ENCODE peak calls at places on chromosomes 13 and 19, in four cellular contexts. Y, R, Z and U are unnamed samples.

GRCh38 chr13:30608364-30608763 is 9.4 kb upstream of the USPL1 start:
- ATAC-seq in Y (no peak), R (no peak), Z (no peak), U (no peak)

GRCh38 chr13:114261328-114261965 is 20.0 kb upstream of the UPF3A start:
- ATAC-seq in Y (no peak), R (no peak), Z (no peak), U (no peak)

GRCh38 chr13:98983182-98983581 is 5.3 kb upstream of the DOCK9 start:
- ATAC-seq in Y (no peak), R (peak), Z (no peak), U (no peak)

GRCh38 chr13:75312884-75313520 is 169.0 kb downstream of the TBC1D4 start:
- ATAC-seq in Y (no peak), R (peak), Z (no peak), U (peak)

GRCh38 chr19:18091217-18091608 is 4.5 kb upstream of the IL12RB1 start:
- ATAC-seq in Y (peak), R (peak), Z (no peak), U (peak)

GRCh38 chr19:8320564-8321066 is 560 bp downstream of the NDUFA7 start:
- ATAC-seq in Y (peak), R (peak), Z (peak), U (peak)

GRCh38 chr19:54393381-54393780 is 21.9 kb upstream of the TTYH1 start:
- ATAC-seq in Y (no peak), R (no peak), Z (no peak), U (no peak)

GRCh38 chr19:20247016-20247683 is 80.1 kb downstream of the ZNF486 start:
- ATAC-seq in Y (no peak), R (no peak), Z (peak), U (no peak)

GRCh38 chr19:694481-695349 is 537 bp downstream of the PRSS57 start:
- ATAC-seq in Y (peak), R (no peak), Z (peak), U (no peak)

GRCh38 chr13:78780708-78781107 is 121.8 kb upstream of the OBI1 start:
- ATAC-seq in Y (no peak), R (no peak), Z (no peak), U (no peak)

GRCh38 chr13:24613755-24614154 is 66.5 kb upstream of the ATP12A start:
- ATAC-seq in Y (no peak), R (no peak), Z (no peak), U (peak)

GRCh38 chr13:39051157-39051556 is 12.9 kb downstream of the NHLRC3 start:
- ATAC-seq in Y (peak), R (peak), Z (no peak), U (no peak)

GRCh38 chr19:3769494-3769893 is 2.5 kb downstream of the RAX2 start:
- ATAC-seq in Y (no peak), R (peak), Z (peak), U (no peak)

GRCh38 chr19:33324628-33325027 is 22.3 kb upstream of the CEBPA start:
- ATAC-seq in Y (no peak), R (no peak), Z (no peak), U (no peak)

GRCh38 chr19:3113100-3114017 is 19.2 kb downstream of the GNA11 start:
- ATAC-seq in Y (no peak), R (no peak), Z (no peak), U (no peak)

GRCh38 chr13:33229446-33230177 is 55.9 kb downstream of the STARD13 start:
- ATAC-seq in Y (no peak), R (no peak), Z (peak), U (no peak)

GRCh38 chr13:21673592-21674270 is 2.9 kb downstream of the FGF9 start:
- ATAC-seq in Y (peak), R (peak), Z (peak), U (no peak)

GRCh38 chr13:53201454-53202225 is 173.0 kb downstream of the OLFM4 start:
- ATAC-seq in Y (no peak), R (no peak), Z (peak), U (no peak)

GRCh38 chr19:45160870-45161714 is at the start of gene NKPD1:
- ATAC-seq in Y (no peak), R (no peak), Z (peak), U (no peak)

GRCh38 chr13:97347255-97347653 is 86.7 kb upstream of the RAP2A start:
- ATAC-seq in Y (no peak), R (no peak), Z (peak), U (no peak)

GRCh38 chr19:1296575-1297271 is 11.1 kb downstream of the EFNA2 start:
- ATAC-seq in Y (no peak), R (no peak), Z (no peak), U (no peak)

GRCh38 chr13:31807090-31807541 is 67.8 kb downstream of the RXFP2 start:
- ATAC-seq in Y (no peak), R (no peak), Z (no peak), U (peak)